ENCODE peak calls at places on chromosome 18, in five cellular contexts. T is H9, A is H1, P is mesenchymal stem cell, D is trophoblast cell. Z is an unnamed sample.

GRCh38 chr18:56575819-56576663 is 62.4 kb downstream of the TXNL1 start:
- DNase-seq in T (no peak), A (no peak), P (peak), D (peak), Z (peak)

GRCh38 chr18:26453370-26454030 is 94.9 kb downstream of the KCTD1 start:
- DNase-seq in T (no peak), A (no peak), P (no peak), D (no peak), Z (no peak)

GRCh38 chr18:3411854-3412268 is 38.1 kb upstream of the TGIF1 start:
- DNase-seq in T (peak), A (no peak), P (no peak), D (peak), Z (no peak)

GRCh38 chr18:68219867-68220266 is 495.0 kb downstream of the TMX3 start:
- DNase-seq in T (no peak), A (no peak), P (peak), D (no peak), Z (no peak)

GRCh38 chr18:55319517-55319905 is 268.5 kb downstream of the TCF4 start:
- DNase-seq in T (no peak), A (no peak), P (no peak), D (no peak), Z (no peak)

GRCh38 chr18:62751341-62751821 is 36.0 kb downstream of the PHLPP1 start:
- DNase-seq in T (peak), A (peak), P (peak), D (no peak), Z (peak)

GRCh38 chr18:54948350-54948837 is 10.9 kb downstream of the CCDC68 start:
- DNase-seq in T (no peak), A (no peak), P (peak), D (no peak), Z (no peak)

GRCh38 chr18:766550-766860 is 45.5 kb downstream of the YES1 start:
- DNase-seq in T (no peak), A (no peak), P (no peak), D (no peak), Z (no peak)

GRCh38 chr18:49274188-49274714 is 186.2 kb downstream of the DYM start:
- DNase-seq in T (no peak), A (no peak), P (peak), D (no peak), Z (no peak)

GRCh38 chr18:77222464-77222863 is 27.2 kb upstream of the GALR1 start:
- DNase-seq in T (no peak), A (no peak), P (no peak), D (no peak), Z (no peak)

DNA sequence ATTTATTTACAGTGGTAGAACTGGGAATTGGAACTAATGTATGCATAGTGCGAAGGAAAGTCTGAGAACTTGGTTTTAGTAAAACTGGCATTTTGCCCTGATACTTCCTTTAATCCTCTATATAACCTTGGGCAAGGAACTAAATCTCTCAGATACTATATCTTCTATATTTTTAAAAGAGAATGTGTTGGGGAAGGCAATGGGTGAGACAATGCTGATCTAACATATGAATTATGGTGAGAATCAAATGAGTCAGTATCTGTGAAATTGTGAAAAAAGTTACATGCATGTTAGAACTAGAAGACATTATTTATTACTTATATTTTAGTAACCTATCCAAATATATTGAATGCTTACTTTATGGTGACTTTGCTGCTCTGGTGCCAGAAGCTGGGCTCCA is 2109.4 kb upstream of the PIK3C3 start:
- DNase-seq in T (no peak), A (no peak), P (no peak), D (no peak), Z (no peak)
- H2BK12ac ChIP-seq in T (no peak), A (no peak), P (no peak), D (no peak), Z (no peak)

DNA sequence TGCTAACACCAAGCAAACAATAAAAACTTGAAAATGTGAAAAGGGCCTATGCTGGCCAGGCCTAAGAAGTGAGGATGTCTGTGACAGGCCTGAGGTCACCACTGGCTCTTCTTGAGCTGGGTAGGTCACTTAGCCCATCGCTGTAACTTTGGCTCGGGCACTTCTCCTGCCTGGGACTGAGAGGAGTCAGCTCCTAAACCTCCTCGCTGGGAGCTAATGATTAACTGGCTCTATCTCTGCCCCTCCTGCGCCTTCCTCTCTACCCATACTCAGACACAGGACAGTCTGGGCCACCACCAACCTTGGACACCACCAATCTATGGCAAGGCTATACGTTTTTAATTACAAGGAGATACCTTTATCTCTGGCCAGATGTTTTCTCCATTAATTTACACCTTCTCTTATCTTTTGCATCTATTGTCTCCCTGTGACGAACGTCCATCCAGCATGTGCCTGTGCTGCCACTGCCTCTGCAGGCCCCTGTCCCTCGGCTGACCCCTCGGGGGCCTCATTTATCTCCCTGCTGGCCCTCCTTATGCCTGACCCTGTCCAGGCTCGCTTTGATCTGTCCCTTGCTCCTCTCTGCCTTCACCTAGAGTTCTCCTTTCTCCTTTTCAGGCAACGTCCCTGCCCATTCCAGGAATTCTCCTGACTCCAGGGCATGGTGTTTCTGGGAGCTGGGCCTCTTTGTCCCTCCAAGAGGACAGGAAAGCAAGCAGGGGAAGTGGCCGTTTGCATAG is 149.1 kb upstream of the GATA6 start:
- DNase-seq in T (no peak), A (no peak), P (no peak), D (no peak), Z (no peak)
- H3K4ac ChIP-seq in T (no peak), A (no peak), P (no peak), D (no peak), Z (no peak)

DNA sequence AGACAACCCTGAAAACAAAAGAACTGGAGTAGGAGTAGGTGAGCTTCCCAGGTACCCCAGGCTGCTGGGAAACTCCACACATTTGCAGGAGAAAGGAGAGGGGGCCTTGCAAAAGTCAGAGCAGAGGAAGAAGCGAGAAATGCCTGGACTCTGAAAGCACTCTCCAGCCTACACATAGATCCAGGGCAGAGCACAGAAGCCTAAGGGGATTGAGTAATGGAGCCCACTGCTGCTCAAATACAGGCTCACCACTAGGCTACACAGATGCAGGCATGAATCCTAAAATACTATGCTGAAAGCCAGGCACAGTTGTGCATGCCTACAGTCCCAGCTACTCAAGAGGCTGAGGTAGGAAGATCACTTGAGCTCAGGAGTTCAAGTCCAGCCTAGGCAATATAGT is 33.4 kb downstream of the OSBPL1A start:
- DNase-seq in T (no peak), A (no peak), P (no peak), D (no peak), Z (no peak)
- H2BK12ac ChIP-seq in T (no peak), A (no peak), P (no peak), D (no peak), Z (no peak)

DNA sequence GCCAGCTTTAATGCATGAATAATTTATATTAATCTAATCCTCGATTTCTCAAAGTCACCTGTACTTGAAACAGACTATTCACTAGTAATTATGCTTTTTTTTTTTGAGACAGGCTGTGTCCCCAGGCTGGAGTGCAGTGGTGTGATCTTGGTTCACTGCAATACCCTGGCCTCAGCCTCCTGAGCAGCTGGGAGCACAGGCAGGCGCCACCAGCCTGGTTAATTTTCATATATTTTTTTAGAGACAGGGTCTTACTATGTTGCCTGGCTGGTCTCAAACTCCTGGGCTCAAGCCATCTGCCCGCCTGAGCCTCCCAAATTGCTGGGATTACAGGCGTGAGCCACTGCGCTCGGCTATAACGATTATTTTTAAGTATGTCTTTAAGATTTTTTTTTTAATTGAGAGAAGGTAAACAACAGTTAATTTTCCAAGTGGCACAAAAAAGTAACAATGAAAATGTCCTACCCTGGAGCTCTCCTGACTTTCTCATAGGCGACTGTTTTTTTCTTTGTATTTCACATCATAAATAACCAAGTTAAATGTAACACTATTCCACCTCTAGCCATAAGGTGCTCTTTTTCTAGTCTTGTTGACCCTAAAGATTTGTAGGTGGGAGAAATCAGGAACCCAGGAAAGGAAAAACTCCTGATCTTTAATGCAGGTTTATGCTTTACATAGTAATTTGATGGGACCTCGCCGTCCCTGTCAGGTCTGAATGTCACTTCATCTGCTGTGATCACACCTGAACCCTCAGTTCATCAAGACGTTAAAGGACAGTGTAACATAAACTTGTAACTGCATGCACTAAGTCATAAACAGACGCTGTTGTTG is 1.3 kb upstream of the ANKRD12 start:
- DNase-seq in T (no peak), A (no peak), P (no peak), D (no peak), Z (no peak)
- H3K4ac ChIP-seq in T (no peak), A (peak), P (no peak), D (no peak), Z (no peak)

GRCh38 chr18:21210278-21210677 is 31.8 kb upstream of the GREB1L start:
- DNase-seq in T (no peak), A (no peak), P (no peak), D (no peak), Z (no peak)
- H2BK12ac ChIP-seq in T (no peak), A (no peak), P (no peak), D (no peak), Z (no peak)

GRCh38 chr18:46252754-46253153 is 148.6 kb downstream of the HAUS1 start:
- DNase-seq in T (no peak), A (no peak), P (peak), D (no peak), Z (no peak)

GRCh38 chr18:46247938-46248337 is 143.8 kb downstream of the HAUS1 start:
- DNase-seq in T (no peak), A (no peak), P (no peak), D (no peak), Z (no peak)

GRCh38 chr18:46250812-46251173 is 146.6 kb downstream of the HAUS1 start:
- DNase-seq in T (no peak), A (no peak), P (no peak), D (no peak), Z (no peak)

GRCh38 chr18:46253498-46253897 is 149.3 kb downstream of the HAUS1 start:
- DNase-seq in T (no peak), A (no peak), P (peak), D (no peak), Z (no peak)

DNA sequence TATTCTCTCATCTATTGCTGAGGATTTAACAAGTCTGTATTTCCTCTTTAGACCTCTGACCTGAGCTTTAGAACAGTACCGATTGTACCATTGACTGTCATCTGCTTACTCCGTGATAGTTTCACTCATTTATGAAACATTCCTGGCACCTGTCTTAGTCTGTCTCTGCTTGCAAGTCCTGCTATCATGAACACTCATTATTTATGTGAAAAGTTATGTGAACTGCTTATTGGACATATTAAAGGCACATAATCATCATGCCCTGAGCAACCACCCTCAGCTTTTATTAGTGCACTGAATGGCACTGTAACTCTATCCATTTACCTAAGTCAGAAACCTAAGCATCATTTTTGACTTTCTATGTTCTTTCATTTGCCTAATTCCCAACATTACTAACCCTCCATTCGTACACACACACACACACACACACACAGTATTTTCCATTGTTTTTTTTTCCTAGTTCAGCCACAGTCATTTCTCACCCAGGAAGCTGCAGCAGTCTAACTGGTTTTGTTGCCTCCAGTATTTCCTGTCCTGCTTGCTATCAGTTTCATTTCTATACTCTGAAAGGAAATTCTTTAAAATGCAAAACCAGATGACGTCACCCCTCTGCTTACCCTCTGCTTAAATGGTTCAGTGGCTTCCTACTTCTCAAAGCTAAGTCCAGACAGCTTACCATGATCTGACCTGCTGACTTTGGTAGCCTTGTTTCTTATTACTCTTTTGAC is 146.1 kb downstream of the HAUS1 start:
- DNase-seq in T (no peak), A (no peak), P (peak), D (peak), Z (no peak)
- H3K4ac ChIP-seq in T (no peak), A (no peak), P (no peak), D (no peak), Z (no peak)

DNA sequence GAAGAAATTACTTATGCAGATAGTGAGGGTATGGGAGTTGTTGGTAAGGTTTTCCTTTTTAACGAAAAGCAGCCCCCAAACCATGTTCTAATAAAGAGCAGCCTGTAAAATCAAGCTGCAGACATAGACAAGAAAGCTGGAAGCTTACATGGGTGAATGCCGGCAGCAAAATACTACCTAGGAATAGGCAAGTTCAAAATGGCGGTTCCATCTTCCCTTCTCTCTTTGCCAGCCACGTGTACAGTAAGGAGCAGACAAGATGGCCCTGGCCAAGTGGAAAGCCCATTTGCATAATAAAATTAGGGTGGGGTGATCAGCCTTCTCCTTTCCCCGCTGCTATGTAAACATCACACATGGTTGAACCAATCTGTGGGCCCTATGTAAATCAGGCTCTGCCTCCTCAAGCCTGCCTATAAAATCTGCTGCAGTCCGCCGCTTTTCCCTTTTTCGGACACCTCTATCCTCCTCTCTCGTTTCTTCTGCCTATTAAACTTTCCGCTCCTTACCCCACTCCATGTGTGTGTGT is 155.0 kb downstream of the ZBTB7C start:
- DNase-seq in T (no peak), A (no peak), P (no peak), D (no peak), Z (no peak)
- H2BK12ac ChIP-seq in T (no peak), A (no peak), P (no peak), D (no peak), Z (no peak)

GRCh38 chr18:58829263-58829662 is 35.4 kb upstream of the ZNF532 start:
- DNase-seq in T (no peak), A (no peak), P (no peak), D (no peak), Z (no peak)
- H3K4ac ChIP-seq in T (no peak), A (no peak), P (no peak), D (no peak), Z (no peak)